ENCODE peak calls at places on chromosomes 2 and 18, in six cellular contexts. D is GM10248, K is aorta, R is anterior cingulate cortex, Z is GDM1, H is T-helper 2 cell. N is an unnamed sample.

GRCh38 chr2:120754067-120754960 is 18.6 kb downstream of the GLI2 start:
- DNase-seq in K (no peak), R (no peak), Z (no peak), H (no peak), D (no peak), N (no peak)

GRCh38 chr2:71882949-71883472 is 264.7 kb downstream of the CYP26B1 start:
- DNase-seq in Z (no peak), D (no peak), K (peak; percentile 79), R (no peak), H (no peak), N (no peak)

GRCh38 chr18:50138181-50139064 is 56.5 kb downstream of the MYO5B start:
- DNase-seq in H (no peak), Z (no peak), D (no peak), K (no peak), R (no peak), N (no peak)

GRCh38 chr18:58788470-58788869 is 76.2 kb upstream of the ZNF532 start:
- DNase-seq in Z (no peak), R (no peak), D (no peak), K (no peak), H (no peak), N (no peak)

GRCh38 chr2:36356990-36357505 is 1.5 kb downstream of the CRIM1 start:
- DNase-seq in D (peak; percentile 49), K (peak; percentile 59), R (no peak), Z (no peak), H (no peak), N (no peak)

GRCh38 chr2:200603972-200604371 is 18.2 kb downstream of the AOX1 start:
- DNase-seq in D (no peak), R (no peak), K (no peak), H (no peak), Z (no peak), N (no peak)

GRCh38 chr18:70288851-70289328 is at the start of gene SOCS6:
- DNase-seq in Z (peak; percentile 69), R (peak; percentile 14), D (peak; percentile 79), H (no peak), K (peak; percentile 83), N (peak; percentile 2)

GRCh38 chr2:70708376-70709199 is 59.4 kb downstream of the ADD2 start:
- DNase-seq in D (no peak), R (no peak), K (no peak), Z (no peak), H (no peak), N (no peak)

GRCh38 chr2:128557069-128557468 is 238.4 kb upstream of the HS6ST1 start:
- DNase-seq in H (no peak), Z (no peak), R (no peak), D (no peak), K (no peak), N (no peak)

GRCh38 chr18:11669271-11669947 is 19.7 kb upstream of the GNAL start:
- DNase-seq in R (no peak), H (no peak), D (no peak), K (no peak), Z (no peak), N (no peak)

GRCh38 chr2:195612515-195613495 is 44.2 kb upstream of the SLC39A10 start:
- DNase-seq in R (no peak), D (no peak), K (no peak), H (no peak), Z (no peak), N (no peak)

GRCh38 chr2:235614176-235614860 is 120.5 kb downstream of the AGAP1 start:
- DNase-seq in D (no peak), K (no peak), R (no peak), H (no peak), Z (no peak), N (no peak)

GRCh38 chr18:3409811-3410210 is 40.2 kb upstream of the TGIF1 start:
- DNase-seq in D (no peak), K (no peak), H (no peak), Z (no peak), R (no peak), N (no peak)

GRCh38 chr2:217853301-217853881 is 149.4 kb downstream of the TNS1 start:
- DNase-seq in D (no peak), Z (no peak), K (no peak), R (no peak), H (no peak), N (no peak)

GRCh38 chr2:63654959-63655358 is 66.2 kb downstream of the MDH1 start:
- DNase-seq in K (no peak), H (no peak), Z (no peak), R (no peak), D (peak; percentile 11), N (no peak)

GRCh38 chr18:42131044-42131939 is 176.3 kb downstream of the PIK3C3 start:
- DNase-seq in H (no peak), R (no peak), Z (no peak), D (no peak), K (no peak), N (no peak)

GRCh38 chr2:72900191-72900825 is 13.1 kb downstream of the SPR start:
- DNase-seq in K (no peak), H (no peak), D (no peak), Z (no peak), R (no peak), N (no peak)

GRCh38 chr2:187499941-187500532 is 52.0 kb upstream of the CALCRL start:
- DNase-seq in D (peak; percentile 26), R (no peak), H (no peak), Z (peak; percentile 16), K (peak; percentile 52), N (no peak)

GRCh38 chr18:35837922-35838496 is 134.5 kb upstream of the RMP24 start:
- DNase-seq in K (no peak), H (no peak), D (no peak), R (no peak), Z (no peak), N (no peak)

N was measured in T-helper 9 cell.